ENCODE peak calls at places on chromosomes 4 and X, in eight cellular contexts. W, U, I, T, M, L, G and Z are unnamed samples.

GRCh38 chr4:6418193-6418755 is 54.1 kb downstream of the PPP2R2C start:
- DNase-seq in M (no peak), I (no peak), W (no peak), G (no peak), L (no peak), T (no peak), U (no peak), Z (no peak)

GRCh38 chr4:92012899-92013867 is 290.6 kb upstream of the GRID2 start:
- DNase-seq in I (no peak), L (no peak), G (peak; percentile 49), M (no peak), W (no peak), T (no peak), U (no peak), Z (no peak)

GRCh38 chrX:153634832-153635231 is 12.2 kb upstream of the DUSP9 start:
- DNase-seq in W (no peak), T (no peak), M (no peak), L (no peak), G (no peak), U (no peak), I (no peak), Z (no peak)

GRCh38 chr4:153142700-153143438 is 61.4 kb upstream of the TRIM2 start:
- DNase-seq in M (peak; percentile 23), W (peak; percentile 75), L (peak; percentile 85), T (peak; percentile 82), I (peak; percentile 87), G (peak; percentile 68), U (peak; percentile 83), Z (no peak)

GRCh38 chr4:6926681-6927478 is 17.3 kb downstream of the TBC1D14 start:
- DNase-seq in T (peak; percentile 58), L (no peak), W (no peak), U (no peak), I (no peak), G (no peak), M (peak; percentile 48), Z (no peak)

GRCh38 chrX:40175416-40176255 is 77.9 kb upstream of the BCOR start:
- DNase-seq in T (peak; percentile 86), L (peak; percentile 17), W (peak; percentile 50), G (peak; percentile 78), U (no peak), I (peak; percentile 52), M (peak; percentile 81), Z (no peak)

GRCh38 chrX:151396042-151396826 is 772 bp upstream of the VMA21 start:
- DNase-seq in L (no peak), U (peak; percentile 38), T (peak; percentile 24), M (peak; percentile 45), W (no peak), G (no peak), I (peak; percentile 8), Z (peak; percentile 22)

GRCh38 chr4:180635276-180635675 is 1607.9 kb upstream of the TENM3 start:
- DNase-seq in M (no peak), T (no peak), U (no peak), G (no peak), L (no peak), W (peak; percentile 6), I (no peak), Z (no peak)

GRCh38 chrX:20224814-20225487 is 41.8 kb downstream of the RPS6KA3 start:
- DNase-seq in L (peak; percentile 31), G (no peak), I (no peak), U (no peak), M (no peak), T (no peak), W (no peak), Z (no peak)